ENCODE peak calls at places on chromosome 1, in eight cellular contexts. L is heart left ventricle, Y is esophagus squamous epithelium, T is uterus, S is body of pancreas, G is IMR-90, E is breast epithelium, O is stomach. K is an unnamed sample.

GRCh38 chr1:47709302-47710074 is 271.6 kb downstream of the FOXD2 start:
- DNase-seq in G (no peak), L (no peak), E (no peak), S (peak), Y (no peak), T (no peak), O (no peak), K (no peak)

GRCh38 chr1:195065437-195065836 is 1542.8 kb downstream of the KCNT2 start:
- DNase-seq in G (no peak), L (no peak), T (no peak), O (no peak), S (no peak), E (no peak), Y (no peak), K (no peak)

GRCh38 chr1:64922336-64922735 is 44.0 kb downstream of the JAK1 start:
- DNase-seq in S (no peak), E (no peak), T (no peak), G (no peak), L (no peak), Y (no peak), O (no peak), K (no peak)

GRCh38 chr1:31181515-31182343 is 58.0 kb downstream of the NKAIN1 start:
- DNase-seq in L (peak), T (no peak), G (no peak), S (peak), O (peak), E (peak), Y (no peak), K (peak)

GRCh38 chr1:17875171-17875881 is 120.2 kb downstream of the ACTL8 start:
- DNase-seq in Y (no peak), L (no peak), O (no peak), S (no peak), T (no peak), G (peak), E (no peak), K (no peak)

GRCh38 chr1:155002479-155003226 is at the start of gene ZBTB7B:
- DNase-seq in O (peak), Y (no peak), T (no peak), S (peak), L (peak), G (no peak), E (no peak), K (peak)

GRCh38 chr1:37255111-37255795 is 219.1 kb upstream of the ZC3H12A start:
- DNase-seq in O (no peak), Y (no peak), S (peak), L (peak), E (no peak), T (no peak), G (no peak), K (peak)

GRCh38 chr1:227896710-227897655 is 50.7 kb downstream of the WNT9A start:
- DNase-seq in L (peak), S (peak), Y (no peak), E (peak), O (peak), T (peak), G (no peak), K (peak)

GRCh38 chr1:65528104-65528503 is 107.6 kb downstream of the LEPR start:
- DNase-seq in L (no peak), Y (no peak), T (no peak), S (no peak), E (no peak), O (no peak), G (no peak), K (no peak)

GRCh38 chr1:231241751-231242150 is 739 bp downstream of the GNPAT start:
- DNase-seq in G (no peak), Y (no peak), S (peak), E (no peak), O (no peak), T (peak), L (no peak), K (peak)

GRCh38 chr1:11479375-11479979 is 522 bp downstream of the DISP3 start:
- DNase-seq in S (no peak), G (no peak), O (no peak), Y (no peak), L (no peak), E (no peak), T (no peak), K (no peak)

GRCh38 chr1:25973610-25974355 is 24.1 kb downstream of the PAFAH2 start:
- DNase-seq in O (no peak), T (no peak), G (no peak), E (no peak), Y (no peak), S (no peak), L (no peak), K (no peak)

GRCh38 chr1:230682882-230683610 is 30.9 kb downstream of the AGT start:
- DNase-seq in O (no peak), S (no peak), Y (no peak), T (no peak), E (no peak), G (peak), L (no peak), K (no peak)

GRCh38 chr1:26340047-26340481 is 13.9 kb downstream of the CRYBG2 start:
- DNase-seq in O (no peak), S (no peak), T (no peak), E (no peak), L (no peak), Y (no peak), G (no peak), K (no peak)

GRCh38 chr1:189970331-189971230 is 507.1 kb downstream of the BRINP3 start:
- DNase-seq in G (no peak), E (no peak), S (no peak), O (no peak), T (no peak), Y (no peak), L (no peak), K (no peak)

GRCh38 chr1:226882631-226883409 is 12.4 kb downstream of the PSEN2 start:
- DNase-seq in S (no peak), T (no peak), G (peak), O (no peak), E (no peak), Y (no peak), L (no peak), K (peak)

GRCh38 chr1:85463666-85464496 is 1.1 kb downstream of the DDAH1 start:
- DNase-seq in S (no peak), T (no peak), L (no peak), Y (no peak), E (no peak), O (no peak), G (no peak), K (no peak)

GRCh38 chr1:206117151-206117948 is at the start of gene AVPR1B:
- DNase-seq in T (no peak), O (peak), S (peak), G (peak), E (no peak), Y (no peak), L (peak), K (peak)

GRCh38 chr1:101060992-101061391 is 35.4 kb upstream of the DPH5 start:
- DNase-seq in Y (no peak), L (no peak), E (no peak), T (no peak), G (no peak), O (no peak), S (no peak), K (no peak)

DNA sequence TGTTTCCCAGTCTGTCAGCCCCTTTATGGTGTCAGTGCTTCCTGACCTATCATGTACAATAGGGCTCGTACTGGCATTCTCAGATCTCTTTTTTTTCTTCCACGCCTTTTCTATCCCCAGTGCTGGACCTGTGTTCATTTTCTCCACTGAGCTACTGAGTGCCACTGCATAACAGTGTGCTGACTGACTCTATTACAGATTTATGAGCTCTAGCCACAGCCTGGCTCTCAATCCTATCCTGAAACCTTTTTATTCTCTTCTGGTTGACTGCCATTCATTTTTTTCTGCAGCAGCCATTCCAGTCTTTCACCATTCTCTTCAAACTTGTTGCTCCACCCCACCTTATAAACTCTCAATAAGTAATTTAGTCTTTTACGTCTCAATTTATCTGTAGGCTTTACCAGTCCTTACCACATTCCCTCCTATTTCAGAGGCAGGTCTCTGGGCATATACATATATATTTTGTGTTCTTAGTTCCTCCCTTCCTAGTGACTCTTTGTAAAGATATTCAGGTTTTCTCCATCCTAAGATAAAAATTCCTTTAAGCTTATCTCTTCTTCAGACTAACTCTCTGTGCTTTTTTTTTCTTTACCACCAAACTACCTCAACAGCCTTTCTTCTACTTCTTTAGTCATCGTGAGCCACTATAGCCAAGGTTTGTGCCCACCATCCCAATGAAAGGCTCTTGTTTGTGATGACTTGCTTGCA is 59.4 kb upstream of the MACF1 start:
- DNase-seq in Y (no peak), G (peak), E (no peak), T (no peak), L (no peak), O (no peak), S (no peak), K (no peak)
- H3K27ac ChIP-seq in Y (no peak), G (peak), E (peak), T (no peak), L (no peak), O (no peak), S (no peak), K (no peak)

GRCh38 chr1:32195531-32195930 is 4.9 kb upstream of the CCDC28B start:
- DNase-seq in O (no peak), T (no peak), G (no peak), Y (no peak), L (no peak), E (no peak), S (no peak), K (no peak)

GRCh38 chr1:32192220-32192948 is 8.0 kb upstream of the CCDC28B start:
- DNase-seq in E (no peak), G (no peak), O (no peak), S (no peak), T (no peak), L (no peak), Y (no peak), K (no peak)

GRCh38 chr1:32195972-32196823 is 4.2 kb upstream of the CCDC28B start:
- DNase-seq in L (no peak), G (peak), O (no peak), Y (no peak), S (no peak), T (no peak), E (no peak), K (no peak)

GRCh38 chr1:32197074-32197473 is 3.3 kb upstream of the CCDC28B start:
- DNase-seq in E (no peak), S (no peak), G (no peak), O (no peak), L (no peak), Y (no peak), T (no peak), K (no peak)

DNA sequence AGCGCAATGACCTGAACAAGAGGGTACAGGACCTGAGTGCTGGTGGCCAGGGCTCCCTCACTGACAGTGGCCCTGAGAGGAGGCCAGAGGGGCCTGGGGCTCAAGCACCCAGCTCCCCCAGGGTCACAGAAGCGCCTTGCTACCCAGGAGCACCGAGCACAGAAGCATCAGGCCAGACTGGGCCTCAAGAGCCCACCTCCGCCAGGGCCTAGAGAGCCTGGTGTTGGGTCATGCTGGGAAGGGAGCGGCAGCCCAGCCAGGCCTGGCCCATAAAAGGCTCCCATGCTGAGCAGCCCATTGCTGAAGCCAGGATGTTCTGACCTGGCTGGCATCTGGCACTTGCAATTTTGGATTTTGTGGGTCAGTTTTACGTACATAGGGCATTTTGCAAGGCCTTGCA is 5.4 kb upstream of the CCDC28B start:
- DNase-seq in L (no peak), G (no peak), S (no peak), O (no peak), E (no peak), T (no peak), Y (no peak), K (no peak)
- TF ChIP-seq POLR2A in L (no peak), G (peak), S (no peak), O (no peak), E (no peak), T (no peak), Y (no peak), K (no peak)

GRCh38 chr1:45423907-45424678 is 66.9 kb downstream of the TESK2 start:
- DNase-seq in G (peak), T (no peak), L (no peak), S (no peak), E (no peak), Y (no peak), O (no peak), K (no peak)
- TF ChIP-seq CTCF in G (no peak), T (no peak), L (no peak), S (no peak), E (no peak), Y (no peak), O (no peak), K (no peak)

DNA sequence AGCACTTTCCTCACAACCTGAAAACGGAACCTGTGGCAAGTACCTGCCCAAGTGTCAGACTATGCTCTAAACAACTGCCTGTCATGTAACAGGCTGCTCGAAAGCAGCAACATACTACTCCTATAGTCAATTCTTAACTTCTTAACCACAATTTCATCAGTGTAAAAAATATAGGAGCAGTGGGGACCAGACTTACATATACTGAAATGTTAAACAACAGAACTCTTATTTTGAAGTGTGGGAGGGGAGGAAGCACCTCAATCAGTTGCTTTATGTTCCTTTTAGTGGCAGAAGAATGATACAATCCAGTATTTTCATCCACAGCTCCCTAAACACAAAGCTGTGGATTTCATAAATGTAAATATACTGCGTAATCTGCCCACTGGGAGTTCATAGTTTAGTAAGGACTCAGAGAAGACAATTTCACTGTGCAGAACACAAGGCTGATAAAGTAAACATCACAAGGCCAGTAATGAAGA is 44.2 kb downstream of the WLS start:
- DNase-seq in L (no peak), O (no peak), T (no peak), Y (no peak), E (no peak), G (peak), S (no peak), K (no peak)
- H3K27ac ChIP-seq in L (no peak), O (peak), T (no peak), Y (peak), E (no peak), G (peak), S (no peak), K (no peak)

DNA sequence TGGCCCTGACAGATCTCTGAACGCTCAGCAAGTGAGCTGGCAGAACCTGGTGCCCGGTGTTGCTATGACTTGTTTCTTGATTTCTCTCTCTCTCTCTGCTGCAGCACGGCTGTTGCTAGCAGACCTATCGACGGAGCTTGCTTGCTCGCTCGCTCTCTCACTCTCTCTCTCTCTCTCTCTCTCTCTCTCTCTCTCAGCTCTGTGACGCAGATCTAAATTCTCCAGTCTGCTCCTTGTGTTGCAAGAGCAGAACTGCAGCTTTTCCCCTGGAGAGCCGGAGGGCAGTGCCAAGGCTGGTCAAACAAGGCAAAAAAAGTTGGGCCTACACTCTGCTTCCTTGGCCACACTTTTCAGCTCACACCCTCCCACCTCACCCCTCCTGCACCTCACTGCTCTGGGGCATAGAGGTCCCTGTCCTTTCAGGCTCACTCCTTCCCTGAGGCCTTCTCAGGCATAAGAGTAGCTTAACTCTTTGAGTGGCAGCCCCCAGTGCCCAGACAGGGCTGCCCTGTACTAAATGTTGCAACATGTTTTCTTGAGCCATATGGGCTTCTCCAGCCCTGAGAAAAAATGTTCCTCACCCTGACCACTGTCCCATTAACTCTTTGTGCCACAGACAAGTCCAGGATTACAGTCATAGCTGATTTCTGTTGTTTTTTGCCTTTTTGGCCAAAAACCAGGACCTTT is 72.2 kb downstream of the CD46 start:
- DNase-seq in E (peak), T (peak), Y (peak), G (peak), S (peak), L (peak), O (peak), K (peak)
- TF ChIP-seq POLR2A in E (peak), T (peak), Y (peak), G (no peak), S (peak), L (no peak), O (peak), K (peak)

GRCh38 chr1:184821658-184822057 is 67.0 kb upstream of the EDEM3 start:
- DNase-seq in S (no peak), G (no peak), O (no peak), T (no peak), L (no peak), Y (no peak), E (no peak), K (no peak)

GRCh38 chr1:184822267-184822666 is 67.6 kb upstream of the EDEM3 start:
- DNase-seq in S (no peak), T (no peak), G (no peak), L (no peak), Y (no peak), E (no peak), O (no peak), K (no peak)

GRCh38 chr1:184818646-184819045 is 64.0 kb upstream of the EDEM3 start:
- DNase-seq in E (no peak), G (no peak), Y (no peak), T (no peak), O (no peak), S (no peak), L (no peak), K (no peak)

GRCh38 chr1:184820956-184821355 is 66.3 kb upstream of the EDEM3 start:
- DNase-seq in L (no peak), O (no peak), S (no peak), E (no peak), G (peak), Y (no peak), T (no peak), K (no peak)

GRCh38 chr1:184820218-184820720 is 65.6 kb upstream of the EDEM3 start:
- DNase-seq in T (no peak), L (no peak), O (no peak), G (no peak), E (no peak), Y (no peak), S (no peak), K (no peak)
- TF ChIP-seq CTCF in T (no peak), L (no peak), O (no peak), G (no peak), E (no peak), Y (no peak), S (no peak), K (no peak)

GRCh38 chr1:218592688-218593087 is 247.6 kb downstream of the TGFB2 start:
- DNase-seq in T (no peak), E (no peak), Y (no peak), L (no peak), G (peak), S (no peak), O (no peak), K (no peak)
- H3K27ac ChIP-seq in T (no peak), E (no peak), Y (no peak), L (no peak), G (no peak), S (no peak), O (no peak), K (no peak)

GRCh38 chr1:3890389-3891328 is 9.4 kb downstream of the C1orf174 start:
- DNase-seq in T (no peak), O (no peak), Y (no peak), E (no peak), L (no peak), G (no peak), S (no peak), K (no peak)

GRCh38 chr1:3886106-3886670 is 13.9 kb downstream of the C1orf174 start:
- DNase-seq in G (no peak), E (no peak), T (no peak), Y (no peak), L (no peak), O (no peak), S (no peak), K (no peak)

GRCh38 chr1:3886691-3887090 is 13.4 kb downstream of the C1orf174 start:
- DNase-seq in L (no peak), G (no peak), T (no peak), S (no peak), O (no peak), Y (no peak), E (no peak), K (no peak)

GRCh38 chr1:3889952-3890351 is 10.1 kb downstream of the C1orf174 start:
- DNase-seq in G (no peak), E (no peak), O (no peak), T (no peak), L (no peak), S (no peak), Y (no peak), K (no peak)

DNA sequence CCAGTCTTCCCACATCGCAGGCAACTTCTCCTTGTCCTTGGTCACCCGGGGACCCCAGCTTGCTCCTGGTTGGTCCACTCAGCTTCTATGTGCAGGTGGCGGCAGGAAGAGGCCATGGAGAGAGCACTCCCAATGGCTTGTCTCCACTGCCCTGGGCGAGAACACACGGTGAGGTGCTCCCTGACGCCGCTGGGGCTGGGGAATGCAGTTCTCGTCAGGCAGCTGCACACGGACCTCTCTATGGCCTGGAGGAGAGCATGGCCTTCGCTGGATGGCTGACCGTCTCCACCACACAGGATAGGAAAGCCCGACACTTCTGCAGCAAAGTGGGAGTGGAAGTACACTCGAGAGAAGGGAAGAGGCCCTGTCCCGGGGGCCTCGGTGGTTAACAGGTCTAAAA is 11.8 kb downstream of the C1orf174 start:
- DNase-seq in S (no peak), G (no peak), O (no peak), Y (no peak), E (no peak), T (no peak), L (no peak), K (no peak)
- TF ChIP-seq POLR2A in S (no peak), G (no peak), O (no peak), Y (no peak), E (no peak), T (no peak), L (no peak), K (no peak)

GRCh38 chr1:153490272-153491051 is 30.0 kb upstream of the S100A7 start:
- DNase-seq in O (peak), S (peak), E (no peak), T (peak), L (peak), Y (peak), G (peak), K (peak)

GRCh38 chr1:153493343-153493960 is 33.0 kb upstream of the S100A7 start:
- DNase-seq in S (no peak), G (no peak), T (peak), E (no peak), Y (no peak), O (no peak), L (no peak), K (no peak)

GRCh38 chr1:153495536-153495935 is 35.1 kb upstream of the S100A7 start:
- DNase-seq in L (no peak), Y (no peak), S (no peak), O (no peak), E (no peak), T (no peak), G (no peak), K (no peak)

GRCh38 chr1:153498746-153499145 is 37.0 kb downstream of the S100A6 start:
- DNase-seq in E (no peak), Y (no peak), T (no peak), G (no peak), O (no peak), S (no peak), L (no peak), K (no peak)

GRCh38 chr1:153494976-153495535 is 34.6 kb upstream of the S100A7 start:
- DNase-seq in O (peak), L (peak), S (peak), Y (no peak), E (peak), G (peak), T (peak), K (peak)
- TF ChIP-seq CTCF in O (no peak), L (peak), S (peak), Y (peak), E (peak), G (peak), T (peak), K (peak)

K was measured in adrenal gland.